ENCODE peak calls at places on chromosomes 4 and X, in eight cellular contexts. One of them, this sample, is unnamed.
A peak's percentile ranks its signal among the peaks of the same experiment; 100 is the strongest.

GRCh38 chrX:129781134-129782014 is 1.6 kb downstream of the SASH3 start:
- DNase-seq in germinal center: peak; percentile 71
- DNase-seq in naive thymus-derived CD4-positive, alpha-beta T cell: peak; percentile 65
- DNase-seq in lung: peak; percentile 46
- DNase-seq in cerebellar cortex: no peak
- DNase-seq in GM13977: peak; percentile 76
- DNase-seq in adipocyte: no peak
- DNase-seq in EL: no peak
- DNase-seq in this sample: peak; percentile 92

GRCh38 chrX:53320543-53321215 is 39.3 kb upstream of the IQSEC2 start:
- DNase-seq in germinal center: no peak
- DNase-seq in naive thymus-derived CD4-positive, alpha-beta T cell: peak; percentile 23
- DNase-seq in lung: no peak
- DNase-seq in cerebellar cortex: no peak
- DNase-seq in GM13977: peak; percentile 42
- DNase-seq in adipocyte: peak; percentile 26
- DNase-seq in EL: no peak
- DNase-seq in this sample: no peak

GRCh38 chr4:17546222-17546621 is 30.8 kb upstream of the LAP3 start:
- DNase-seq in germinal center: no peak
- DNase-seq in naive thymus-derived CD4-positive, alpha-beta T cell: no peak
- DNase-seq in lung: no peak
- DNase-seq in cerebellar cortex: peak; percentile 3
- DNase-seq in GM13977: no peak
- DNase-seq in adipocyte: no peak
- DNase-seq in EL: no peak
- DNase-seq in this sample: no peak

GRCh38 chrX:41472231-41472815 is 25.2 kb downstream of the NYX start:
- DNase-seq in germinal center: no peak
- DNase-seq in naive thymus-derived CD4-positive, alpha-beta T cell: no peak
- DNase-seq in lung: no peak
- DNase-seq in cerebellar cortex: no peak
- DNase-seq in GM13977: no peak
- DNase-seq in adipocyte: no peak
- DNase-seq in EL: no peak
- DNase-seq in this sample: no peak

GRCh38 chrX:48558270-48558669 is 16.0 kb upstream of the RBM3 start:
- DNase-seq in germinal center: no peak
- DNase-seq in naive thymus-derived CD4-positive, alpha-beta T cell: no peak
- DNase-seq in lung: no peak
- DNase-seq in cerebellar cortex: no peak
- DNase-seq in GM13977: no peak
- DNase-seq in adipocyte: peak; percentile 51
- DNase-seq in EL: peak; percentile 73
- DNase-seq in this sample: no peak

GRCh38 chrX:140710710-140711109 is 1.2 kb downstream of the LINC00632 start:
- DNase-seq in germinal center: no peak
- DNase-seq in naive thymus-derived CD4-positive, alpha-beta T cell: no peak
- DNase-seq in lung: no peak
- DNase-seq in cerebellar cortex: peak; percentile 89
- DNase-seq in GM13977: no peak
- DNase-seq in adipocyte: no peak
- DNase-seq in EL: no peak
- DNase-seq in this sample: no peak

GRCh38 chr4:78325244-78326187 is 226.1 kb upstream of the ANXA3 start:
- DNase-seq in germinal center: no peak
- DNase-seq in naive thymus-derived CD4-positive, alpha-beta T cell: no peak
- DNase-seq in lung: no peak
- DNase-seq in cerebellar cortex: no peak
- DNase-seq in GM13977: no peak
- DNase-seq in adipocyte: peak; percentile 43
- DNase-seq in EL: no peak
- DNase-seq in this sample: no peak

GRCh38 chr4:77852892-77853495 is 9.6 kb upstream of the MRPL1 start:
- DNase-seq in germinal center: peak; percentile 71
- DNase-seq in naive thymus-derived CD4-positive, alpha-beta T cell: peak; percentile 70
- DNase-seq in lung: no peak
- DNase-seq in cerebellar cortex: no peak
- DNase-seq in GM13977: peak; percentile 52
- DNase-seq in adipocyte: no peak
- DNase-seq in EL: no peak
- DNase-seq in this sample: peak; percentile 62

GRCh38 chr4:106569151-106570029 is 200.8 kb upstream of the GIMD1 start:
- DNase-seq in germinal center: no peak
- DNase-seq in naive thymus-derived CD4-positive, alpha-beta T cell: no peak
- DNase-seq in lung: no peak
- DNase-seq in cerebellar cortex: no peak
- DNase-seq in GM13977: no peak
- DNase-seq in adipocyte: peak; percentile 10
- DNase-seq in EL: peak; percentile 56
- DNase-seq in this sample: no peak

GRCh38 chr4:188550296-188550695 is 411.1 kb downstream of the TRIML1 start:
- DNase-seq in germinal center: no peak
- DNase-seq in naive thymus-derived CD4-positive, alpha-beta T cell: no peak
- DNase-seq in lung: no peak
- DNase-seq in cerebellar cortex: no peak
- DNase-seq in GM13977: no peak
- DNase-seq in adipocyte: no peak
- DNase-seq in EL: no peak
- DNase-seq in this sample: no peak

GRCh38 chr4:25486171-25486570 is 109.1 kb downstream of the ANAPC4 start:
- DNase-seq in germinal center: no peak
- DNase-seq in naive thymus-derived CD4-positive, alpha-beta T cell: no peak
- DNase-seq in lung: no peak
- DNase-seq in cerebellar cortex: no peak
- DNase-seq in GM13977: no peak
- DNase-seq in adipocyte: no peak
- DNase-seq in EL: no peak
- DNase-seq in this sample: no peak

GRCh38 chrX:119573840-119574393 is 446 bp upstream of the UBE2A start:
- DNase-seq in germinal center: peak; percentile 24
- DNase-seq in naive thymus-derived CD4-positive, alpha-beta T cell: no peak
- DNase-seq in lung: peak; percentile 37
- DNase-seq in cerebellar cortex: peak; percentile 17
- DNase-seq in GM13977: peak; percentile 47
- DNase-seq in adipocyte: peak; percentile 66
- DNase-seq in EL: peak; percentile 51
- DNase-seq in this sample: peak; percentile 64

GRCh38 chrX:826026-826425 is 195.4 kb downstream of the SHOX start:
- DNase-seq in germinal center: no peak
- DNase-seq in naive thymus-derived CD4-positive, alpha-beta T cell: no peak
- DNase-seq in lung: no peak
- DNase-seq in cerebellar cortex: no peak
- DNase-seq in GM13977: no peak
- DNase-seq in adipocyte: peak; percentile 85
- DNase-seq in EL: peak; percentile 90
- DNase-seq in this sample: no peak

GRCh38 chr4:3047464-3048286 is 26.7 kb downstream of the HTT-AS start:
- DNase-seq in germinal center: peak; percentile 42
- DNase-seq in naive thymus-derived CD4-positive, alpha-beta T cell: peak; percentile 75
- DNase-seq in lung: peak; percentile 60
- DNase-seq in cerebellar cortex: peak; percentile 82
- DNase-seq in GM13977: peak; percentile 60
- DNase-seq in adipocyte: peak; percentile 79
- DNase-seq in EL: peak; percentile 54
- DNase-seq in this sample: peak; percentile 85

GRCh38 chr4:83112239-83112638 is 2.3 kb downstream of the PLAC8 start:
- DNase-seq in germinal center: peak; percentile 37
- DNase-seq in naive thymus-derived CD4-positive, alpha-beta T cell: no peak
- DNase-seq in lung: no peak
- DNase-seq in cerebellar cortex: no peak
- DNase-seq in GM13977: peak; percentile 42
- DNase-seq in adipocyte: no peak
- DNase-seq in EL: peak; percentile 11
- DNase-seq in this sample: peak; percentile 96

GRCh38 chrX:154356596-154356995 is 17.8 kb downstream of the FLNA start:
- DNase-seq in germinal center: no peak
- DNase-seq in naive thymus-derived CD4-positive, alpha-beta T cell: no peak
- DNase-seq in lung: no peak
- DNase-seq in cerebellar cortex: no peak
- DNase-seq in GM13977: no peak
- DNase-seq in adipocyte: no peak
- DNase-seq in EL: no peak
- DNase-seq in this sample: no peak

GRCh38 chr4:183758735-183759447 is 99.8 kb downstream of the TRAPPC11 start:
- DNase-seq in germinal center: no peak
- DNase-seq in naive thymus-derived CD4-positive, alpha-beta T cell: no peak
- DNase-seq in lung: no peak
- DNase-seq in cerebellar cortex: no peak
- DNase-seq in GM13977: no peak
- DNase-seq in adipocyte: no peak
- DNase-seq in EL: no peak
- DNase-seq in this sample: no peak

GRCh38 chrX:97057349-97057909 is 173.7 kb downstream of the RPA4 start:
- DNase-seq in germinal center: no peak
- DNase-seq in naive thymus-derived CD4-positive, alpha-beta T cell: no peak
- DNase-seq in lung: no peak
- DNase-seq in cerebellar cortex: no peak
- DNase-seq in GM13977: no peak
- DNase-seq in adipocyte: no peak
- DNase-seq in EL: no peak
- DNase-seq in this sample: no peak

GRCh38 chr4:148118179-148118578 is 324.0 kb downstream of the NR3C2 start:
- DNase-seq in germinal center: no peak
- DNase-seq in naive thymus-derived CD4-positive, alpha-beta T cell: no peak
- DNase-seq in lung: no peak
- DNase-seq in cerebellar cortex: no peak
- DNase-seq in GM13977: no peak
- DNase-seq in adipocyte: no peak
- DNase-seq in EL: no peak
- DNase-seq in this sample: no peak

GRCh38 chrX:24260827-24261550 is 52.9 kb downstream of the SUPT20HL2 start:
- DNase-seq in germinal center: no peak
- DNase-seq in naive thymus-derived CD4-positive, alpha-beta T cell: no peak
- DNase-seq in lung: no peak
- DNase-seq in cerebellar cortex: no peak
- DNase-seq in GM13977: no peak
- DNase-seq in adipocyte: no peak
- DNase-seq in EL: peak; percentile 46
- DNase-seq in this sample: no peak

GRCh38 chr4:169377367-169377766 is 106.6 kb upstream of the SH3RF1 start:
- DNase-seq in germinal center: no peak
- DNase-seq in naive thymus-derived CD4-positive, alpha-beta T cell: no peak
- DNase-seq in lung: no peak
- DNase-seq in cerebellar cortex: no peak
- DNase-seq in GM13977: no peak
- DNase-seq in adipocyte: no peak
- DNase-seq in EL: no peak
- DNase-seq in this sample: no peak

GRCh38 chr4:171517883-171518282 is 295.3 kb upstream of the GALNTL6 start:
- DNase-seq in germinal center: no peak
- DNase-seq in naive thymus-derived CD4-positive, alpha-beta T cell: no peak
- DNase-seq in lung: no peak
- DNase-seq in cerebellar cortex: no peak
- DNase-seq in GM13977: no peak
- DNase-seq in adipocyte: no peak
- DNase-seq in EL: no peak
- DNase-seq in this sample: no peak

GRCh38 chr4:82753238-82753637 is 45.4 kb downstream of the SCD5 start:
- DNase-seq in germinal center: no peak
- DNase-seq in naive thymus-derived CD4-positive, alpha-beta T cell: no peak
- DNase-seq in lung: no peak
- DNase-seq in cerebellar cortex: no peak
- DNase-seq in GM13977: no peak
- DNase-seq in adipocyte: no peak
- DNase-seq in EL: no peak
- DNase-seq in this sample: no peak